ENCODE peak calls at places on chromosomes 11 and 22, in five cellular contexts. One of them, this sample, is unnamed.
A peak's percentile ranks its signal among the peaks of the same experiment; 100 is the strongest.

GRCh38 chr11:129144256-129144655 is 47.9 kb downstream of the ARHGAP32 start:
- DNase-seq in heart left ventricle: no peak
- DNase-seq in GM20000: no peak
- DNase-seq in uterus: no peak
- DNase-seq in left lobe of liver: no peak
- DNase-seq in this sample: no peak

GRCh38 chr11:125588505-125588904 is 4.1 kb upstream of the STT3A start:
- DNase-seq in heart left ventricle: no peak
- DNase-seq in GM20000: no peak
- DNase-seq in uterus: no peak
- DNase-seq in left lobe of liver: no peak
- DNase-seq in this sample: no peak

GRCh38 chr22:46073683-46074504 is 76.4 kb upstream of the PPARA start:
- DNase-seq in heart left ventricle: peak; percentile 44
- DNase-seq in GM20000: no peak
- DNase-seq in uterus: peak; percentile 54
- DNase-seq in left lobe of liver: peak; percentile 63
- DNase-seq in this sample: no peak

GRCh38 chr22:37544955-37545702 is 15.2 kb upstream of the CDC42EP1 start:
- DNase-seq in heart left ventricle: peak; percentile 78
- DNase-seq in GM20000: peak; percentile 77
- DNase-seq in uterus: peak; percentile 77
- DNase-seq in left lobe of liver: peak; percentile 88
- DNase-seq in this sample: no peak

GRCh38 chr11:123065634-123066033 is 3.7 kb upstream of the HSPA8 start:
- DNase-seq in heart left ventricle: no peak
- DNase-seq in GM20000: no peak
- DNase-seq in uterus: no peak
- DNase-seq in left lobe of liver: no peak
- DNase-seq in this sample: no peak

GRCh38 chr11:92628401-92629292 is 340.8 kb upstream of the MTNR1B start:
- DNase-seq in heart left ventricle: no peak
- DNase-seq in GM20000: no peak
- DNase-seq in uterus: no peak
- DNase-seq in left lobe of liver: no peak
- DNase-seq in this sample: no peak

GRCh38 chr11:65036931-65037330 is 4.1 kb upstream of the SAC3D1 start:
- DNase-seq in heart left ventricle: peak; percentile 70
- DNase-seq in GM20000: no peak
- DNase-seq in uterus: no peak
- DNase-seq in left lobe of liver: peak; percentile 83
- DNase-seq in this sample: peak; percentile 50

GRCh38 chr11:6943131-6943530 is 16.9 kb downstream of the ZNF215 start:
- DNase-seq in heart left ventricle: no peak
- DNase-seq in GM20000: no peak
- DNase-seq in uterus: no peak
- DNase-seq in left lobe of liver: no peak
- DNase-seq in this sample: no peak

GRCh38 chr11:47248304-47248663 is 330 bp downstream of the ACP2 start:
- DNase-seq in heart left ventricle: no peak
- DNase-seq in GM20000: no peak
- DNase-seq in uterus: no peak
- DNase-seq in left lobe of liver: no peak
- DNase-seq in this sample: no peak

GRCh38 chr11:206516-207212 is 535 bp downstream of the BET1L start:
- DNase-seq in heart left ventricle: no peak
- DNase-seq in GM20000: peak; percentile 44
- DNase-seq in uterus: peak; percentile 42
- DNase-seq in left lobe of liver: no peak
- DNase-seq in this sample: no peak